ENCODE peak calls at places on chromosomes 5 and 9, in seven cellular contexts. One of them, this sample, is unnamed.

GRCh38 chr5:99928490-99928889 is 606.7 kb upstream of the FAM174A start:
- DNase-seq in amniotic stem cell: no peak
- DNase-seq in activated naive CD8-positive, alpha-beta T cell treated with anti-CD3 and anti-CD28 coated beads, Interleukin-2, amount 10 ng/mL, durations not matched to agents 7 days and 5 days: no peak
- DNase-seq in stimulated activated CD4-positive, alpha-beta T cell treated with anti-CD3 and anti-CD28 coated beads, Interleukin-4, amount 100 ng/mL, for 24 hours: no peak
- DNase-seq in WTC11: no peak
- DNase-seq in HFF-Myc: no peak
- DNase-seq in GM23248: no peak
- DNase-seq in this sample: no peak

GRCh38 chr9:38671748-38672147 is 48.2 kb downstream of the FAM240B start:
- DNase-seq in amniotic stem cell: no peak
- DNase-seq in activated naive CD8-positive, alpha-beta T cell treated with anti-CD3 and anti-CD28 coated beads, Interleukin-2, amount 10 ng/mL, durations not matched to agents 7 days and 5 days: no peak
- DNase-seq in stimulated activated CD4-positive, alpha-beta T cell treated with anti-CD3 and anti-CD28 coated beads, Interleukin-4, amount 100 ng/mL, for 24 hours: no peak
- DNase-seq in WTC11: no peak
- DNase-seq in HFF-Myc: no peak
- DNase-seq in GM23248: no peak
- DNase-seq in this sample: no peak

GRCh38 chr9:91101598-91102168 is 260.0 kb downstream of the AUH start:
- DNase-seq in amniotic stem cell: no peak
- DNase-seq in activated naive CD8-positive, alpha-beta T cell treated with anti-CD3 and anti-CD28 coated beads, Interleukin-2, amount 10 ng/mL, durations not matched to agents 7 days and 5 days: peak; percentile 85
- DNase-seq in stimulated activated CD4-positive, alpha-beta T cell treated with anti-CD3 and anti-CD28 coated beads, Interleukin-4, amount 100 ng/mL, for 24 hours: peak; percentile 71
- DNase-seq in WTC11: no peak
- DNase-seq in HFF-Myc: no peak
- DNase-seq in GM23248: no peak
- DNase-seq in this sample: no peak

GRCh38 chr9:6827370-6827949 is 69.7 kb downstream of the KDM4C start:
- DNase-seq in amniotic stem cell: no peak
- DNase-seq in activated naive CD8-positive, alpha-beta T cell treated with anti-CD3 and anti-CD28 coated beads, Interleukin-2, amount 10 ng/mL, durations not matched to agents 7 days and 5 days: no peak
- DNase-seq in stimulated activated CD4-positive, alpha-beta T cell treated with anti-CD3 and anti-CD28 coated beads, Interleukin-4, amount 100 ng/mL, for 24 hours: peak; percentile 29
- DNase-seq in WTC11: peak; percentile 32
- DNase-seq in HFF-Myc: no peak
- DNase-seq in GM23248: peak; percentile 57
- DNase-seq in this sample: no peak

GRCh38 chr9:129687391-129687790 is 21.9 kb downstream of the PRRX2 start:
- DNase-seq in amniotic stem cell: no peak
- DNase-seq in activated naive CD8-positive, alpha-beta T cell treated with anti-CD3 and anti-CD28 coated beads, Interleukin-2, amount 10 ng/mL, durations not matched to agents 7 days and 5 days: no peak
- DNase-seq in stimulated activated CD4-positive, alpha-beta T cell treated with anti-CD3 and anti-CD28 coated beads, Interleukin-4, amount 100 ng/mL, for 24 hours: no peak
- DNase-seq in WTC11: no peak
- DNase-seq in HFF-Myc: no peak
- DNase-seq in GM23248: no peak
- DNase-seq in this sample: no peak

GRCh38 chr5:160274483-160274931 is 37.9 kb downstream of the CCNJL start:
- DNase-seq in amniotic stem cell: no peak
- DNase-seq in activated naive CD8-positive, alpha-beta T cell treated with anti-CD3 and anti-CD28 coated beads, Interleukin-2, amount 10 ng/mL, durations not matched to agents 7 days and 5 days: no peak
- DNase-seq in stimulated activated CD4-positive, alpha-beta T cell treated with anti-CD3 and anti-CD28 coated beads, Interleukin-4, amount 100 ng/mL, for 24 hours: no peak
- DNase-seq in WTC11: no peak
- DNase-seq in HFF-Myc: no peak
- DNase-seq in GM23248: no peak
- DNase-seq in this sample: no peak

GRCh38 chr5:150036513-150036912 is 36.0 kb downstream of the HMGXB3 start:
- DNase-seq in amniotic stem cell: peak; percentile 88
- DNase-seq in activated naive CD8-positive, alpha-beta T cell treated with anti-CD3 and anti-CD28 coated beads, Interleukin-2, amount 10 ng/mL, durations not matched to agents 7 days and 5 days: no peak
- DNase-seq in stimulated activated CD4-positive, alpha-beta T cell treated with anti-CD3 and anti-CD28 coated beads, Interleukin-4, amount 100 ng/mL, for 24 hours: no peak
- DNase-seq in WTC11: no peak
- DNase-seq in HFF-Myc: peak; percentile 91
- DNase-seq in GM23248: peak; percentile 99
- DNase-seq in this sample: no peak

GRCh38 chr5:3325811-3326568 is 269.6 kb upstream of the IRX1 start:
- DNase-seq in amniotic stem cell: no peak
- DNase-seq in activated naive CD8-positive, alpha-beta T cell treated with anti-CD3 and anti-CD28 coated beads, Interleukin-2, amount 10 ng/mL, durations not matched to agents 7 days and 5 days: no peak
- DNase-seq in stimulated activated CD4-positive, alpha-beta T cell treated with anti-CD3 and anti-CD28 coated beads, Interleukin-4, amount 100 ng/mL, for 24 hours: no peak
- DNase-seq in WTC11: no peak
- DNase-seq in HFF-Myc: no peak
- DNase-seq in GM23248: peak; percentile 43
- DNase-seq in this sample: no peak

GRCh38 chr5:90264930-90265857 is 144.4 kb downstream of the CETN3 start:
- DNase-seq in amniotic stem cell: peak; percentile 43
- DNase-seq in activated naive CD8-positive, alpha-beta T cell treated with anti-CD3 and anti-CD28 coated beads, Interleukin-2, amount 10 ng/mL, durations not matched to agents 7 days and 5 days: peak; percentile 30
- DNase-seq in stimulated activated CD4-positive, alpha-beta T cell treated with anti-CD3 and anti-CD28 coated beads, Interleukin-4, amount 100 ng/mL, for 24 hours: peak; percentile 46
- DNase-seq in WTC11: peak; percentile 63
- DNase-seq in HFF-Myc: peak; percentile 24
- DNase-seq in GM23248: peak; percentile 77
- DNase-seq in this sample: peak; percentile 11

GRCh38 chr5:101534486-101535110 is 631.5 kb upstream of the ST8SIA4 start:
- DNase-seq in amniotic stem cell: no peak
- DNase-seq in activated naive CD8-positive, alpha-beta T cell treated with anti-CD3 and anti-CD28 coated beads, Interleukin-2, amount 10 ng/mL, durations not matched to agents 7 days and 5 days: no peak
- DNase-seq in stimulated activated CD4-positive, alpha-beta T cell treated with anti-CD3 and anti-CD28 coated beads, Interleukin-4, amount 100 ng/mL, for 24 hours: no peak
- DNase-seq in WTC11: no peak
- DNase-seq in HFF-Myc: no peak
- DNase-seq in GM23248: peak; percentile 70
- DNase-seq in this sample: no peak

GRCh38 chr5:21254161-21254560 is 1266.2 kb upstream of the CDH18 start:
- DNase-seq in amniotic stem cell: no peak
- DNase-seq in activated naive CD8-positive, alpha-beta T cell treated with anti-CD3 and anti-CD28 coated beads, Interleukin-2, amount 10 ng/mL, durations not matched to agents 7 days and 5 days: no peak
- DNase-seq in stimulated activated CD4-positive, alpha-beta T cell treated with anti-CD3 and anti-CD28 coated beads, Interleukin-4, amount 100 ng/mL, for 24 hours: no peak
- DNase-seq in WTC11: no peak
- DNase-seq in HFF-Myc: no peak
- DNase-seq in GM23248: no peak
- DNase-seq in this sample: no peak

GRCh38 chr9:132583584-132584304 is 1.3 kb downstream of the BARHL1 start:
- DNase-seq in amniotic stem cell: no peak
- DNase-seq in activated naive CD8-positive, alpha-beta T cell treated with anti-CD3 and anti-CD28 coated beads, Interleukin-2, amount 10 ng/mL, durations not matched to agents 7 days and 5 days: no peak
- DNase-seq in stimulated activated CD4-positive, alpha-beta T cell treated with anti-CD3 and anti-CD28 coated beads, Interleukin-4, amount 100 ng/mL, for 24 hours: no peak
- DNase-seq in WTC11: no peak
- DNase-seq in HFF-Myc: no peak
- DNase-seq in GM23248: no peak
- DNase-seq in this sample: no peak